ENCODE peak calls at places on chromosomes 6 and 20, in five cellular contexts. F, T, S, M and A are unnamed samples.

GRCh38 chr6:35214869-35215664 is 1.3 kb downstream of the SCUBE3 start:
- DNase-seq in T (no peak), M (no peak), S (peak), F (no peak), A (no peak)

GRCh38 chr6:167153523-167153959 is 4.2 kb downstream of the GPR31 start:
- DNase-seq in M (no peak), F (no peak), T (peak), S (no peak), A (no peak)

GRCh38 chr6:36222924-36223323 is 26.4 kb downstream of the BRPF3 start:
- DNase-seq in T (no peak), F (no peak), S (no peak), M (no peak), A (no peak)

GRCh38 chr20:11120451-11120850 is 446.7 kb upstream of the JAG1 start:
- DNase-seq in F (no peak), T (no peak), S (no peak), M (no peak), A (no peak)

GRCh38 chr20:60255426-60255825 is 297.2 kb downstream of the CDH26 start:
- DNase-seq in S (no peak), M (no peak), T (no peak), F (no peak), A (no peak)

GRCh38 chr20:55360895-55361294 is 644.4 kb downstream of the CBLN4 start:
- DNase-seq in S (no peak), M (no peak), F (no peak), T (no peak), A (no peak)

GRCh38 chr6:87070750-87071149 is 24.2 kb downstream of the CGA start:
- DNase-seq in M (no peak), S (no peak), F (no peak), T (no peak), A (no peak)

GRCh38 chr20:61558726-61559125 is 306.7 kb downstream of the CDH4 start:
- DNase-seq in T (no peak), F (no peak), S (no peak), M (no peak), A (no peak)

GRCh38 chr20:47508228-47508752 is 6.6 kb downstream of the NCOA3 start:
- DNase-seq in S (no peak), F (no peak), M (no peak), T (no peak), A (no peak)

GRCh38 chr20:19313342-19314069 is 101.1 kb downstream of the SLC24A3 start:
- DNase-seq in T (no peak), S (no peak), M (no peak), F (no peak), A (no peak)

GRCh38 chr6:118283759-118284158 is 264.3 kb upstream of the PLN start:
- DNase-seq in T (no peak), M (no peak), S (peak), F (peak), A (no peak)

GRCh38 chr20:33568378-33569289 is 78.7 kb downstream of the CBFA2T2 start:
- DNase-seq in M (peak), F (no peak), S (no peak), T (no peak), A (no peak)

GRCh38 chr6:104597541-104598050 is 262.1 kb downstream of the HACE1 start:
- DNase-seq in S (no peak), T (no peak), M (no peak), F (no peak), A (no peak)

GRCh38 chr6:170434114-170434820 is 118.8 kb downstream of the PSMB1 start:
- DNase-seq in S (no peak), M (no peak), T (no peak), F (no peak), A (peak)

GRCh38 chr6:156720739-156721714 is 56.2 kb upstream of the ARID1B start:
- DNase-seq in M (peak), S (no peak), T (peak), F (no peak), A (no peak)

GRCh38 chr6:6661684-6662083 is 73.2 kb downstream of the LY86 start:
- DNase-seq in S (no peak), T (no peak), F (no peak), M (no peak), A (no peak)

GRCh38 chr20:19269737-19270325 is 57.4 kb downstream of the SLC24A3 start:
- DNase-seq in F (no peak), T (no peak), M (no peak), S (no peak), A (no peak)

GRCh38 chr20:25016471-25016870 is 23.9 kb upstream of the APMAP start:
- DNase-seq in M (no peak), F (no peak), S (no peak), T (no peak), A (no peak)
- TF ChIP-seq JUND in M (no peak), F (no peak), S (no peak), T (no peak), A (no peak)

GRCh38 chr6:130322673-130323268 is 43.0 kb upstream of the TMEM200A start:
- DNase-seq in S (peak), F (peak), T (peak), M (no peak), A (no peak)
- TF ChIP-seq JUND in S (no peak), F (no peak), T (no peak), M (no peak), A (no peak)

DNA sequence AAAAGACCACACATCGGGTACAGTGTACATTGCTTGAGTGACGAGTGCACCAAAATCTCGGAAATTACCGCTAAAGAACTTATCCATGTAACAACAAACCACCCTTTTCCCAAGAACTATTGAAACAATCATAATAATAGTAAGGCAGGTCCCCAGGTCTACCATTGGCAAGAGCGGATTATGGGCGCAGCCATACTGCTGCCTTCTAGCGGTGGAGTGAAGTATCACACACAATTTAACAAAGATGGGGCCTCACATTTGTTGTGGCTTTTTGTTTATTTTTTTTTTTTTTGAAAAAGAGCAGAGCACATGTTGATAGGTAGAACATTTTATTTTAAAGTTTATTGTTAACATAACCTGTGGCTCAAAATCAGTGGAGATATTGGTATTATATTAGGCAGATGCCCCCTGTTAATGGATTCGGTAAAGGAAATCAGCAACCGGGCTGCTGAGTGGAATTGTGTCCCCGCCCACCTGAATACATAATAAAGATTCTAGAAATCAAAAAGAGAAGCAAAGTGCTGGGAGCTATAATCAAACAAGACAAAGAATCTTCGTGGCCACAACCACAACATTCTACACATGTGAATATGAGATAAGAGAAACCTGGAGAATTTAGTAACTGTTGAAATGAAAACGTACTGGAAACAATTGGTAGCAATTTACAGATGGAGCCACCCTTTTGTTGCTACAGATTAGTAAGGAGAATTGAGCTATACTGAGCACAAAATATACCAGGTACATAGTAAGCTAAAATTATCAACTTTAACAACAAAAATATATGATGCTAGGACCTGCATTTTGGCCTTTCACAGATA is 94.2 kb upstream of the EXOC2 start:
- DNase-seq in S (peak), M (no peak), F (peak), T (no peak), A (peak)
- TF ChIP-seq JUND in S (no peak), M (no peak), F (no peak), T (no peak), A (no peak)

DNA sequence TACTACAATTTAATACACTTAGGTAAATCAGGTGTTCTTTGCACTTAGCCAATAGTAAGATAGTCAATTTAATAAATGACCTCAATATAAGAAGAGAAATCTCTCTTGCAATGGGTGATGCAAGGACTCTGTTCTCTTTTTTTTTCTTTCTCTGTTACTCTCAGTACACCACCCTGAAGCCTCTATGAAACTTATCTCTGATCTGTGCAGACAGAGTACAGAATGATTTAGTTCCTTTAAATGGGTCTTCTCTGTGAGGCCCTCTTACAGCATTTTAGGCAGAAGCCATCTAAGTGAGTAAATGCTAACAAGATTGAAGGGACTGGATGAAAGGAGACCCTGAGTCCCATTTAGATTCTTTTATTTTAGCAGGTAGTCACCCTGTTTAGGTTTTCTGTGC is 312.8 kb downstream of the RFPL4B start:
- DNase-seq in S (no peak), T (no peak), M (no peak), F (no peak), A (no peak)
- TF ChIP-seq JUND in S (no peak), T (no peak), M (no peak), F (no peak), A (no peak)

GRCh38 chr6:72530750-72531149 is 91.1 kb upstream of the KCNQ5 start:
- DNase-seq in M (no peak), S (no peak), F (no peak), T (no peak), A (no peak)

GRCh38 chr6:72530152-72530551 is 91.7 kb upstream of the KCNQ5 start:
- DNase-seq in M (no peak), F (no peak), T (no peak), S (no peak), A (no peak)

GRCh38 chr6:72535124-72535523 is 86.7 kb upstream of the KCNQ5 start:
- DNase-seq in S (no peak), M (no peak), F (no peak), T (no peak), A (no peak)

GRCh38 chr6:72533601-72534000 is 88.3 kb upstream of the KCNQ5 start:
- DNase-seq in S (no peak), T (no peak), M (no peak), F (no peak), A (no peak)

DNA sequence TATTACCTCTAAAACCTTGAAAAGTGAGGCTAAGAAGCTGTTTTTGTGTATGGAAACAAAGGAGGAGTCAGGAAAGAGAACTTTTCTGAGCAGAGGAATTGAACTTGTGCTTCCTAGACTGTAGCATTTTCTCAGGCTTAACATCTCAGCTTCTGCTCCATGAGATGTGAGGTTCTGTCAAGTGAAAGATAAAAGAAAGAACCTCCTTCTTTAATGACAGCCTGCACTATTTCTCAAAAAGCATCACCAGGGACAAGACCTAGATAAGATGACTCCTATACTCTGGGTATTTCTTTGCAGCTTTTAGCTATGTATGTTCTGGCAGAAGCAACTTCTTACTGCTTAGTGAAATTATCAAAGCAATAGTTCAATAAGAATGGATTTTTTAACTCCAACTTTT is 87.6 kb upstream of the KCNQ5 start:
- DNase-seq in S (no peak), T (no peak), F (no peak), M (no peak), A (no peak)
- TF ChIP-seq JUND in S (no peak), T (no peak), F (no peak), M (no peak), A (no peak)

GRCh38 chr6:24667378-24667803 is 514 bp downstream of the ACOT13 start:
- DNase-seq in S (no peak), F (no peak), M (no peak), T (no peak), A (no peak)
- TF ChIP-seq JUND in S (no peak), F (peak), M (no peak), T (no peak), A (no peak)